ENCODE peak calls at places on chromosome 6, in nine cellular contexts. Q is prostate gland; V is OCI-M1; K is progenitor cell of endocrine pancreas; H is Kasumi-1; I is LNCaP clone FGC; M is NCI-H2171 treated with DMSO at 0.1 percent for 48 hours; Z is stimulated activated CD4-positive, alpha-beta T cell treated with anti-CD3 and anti-CD28 coated beads, Interleukin-12 subunit alpha, Interleukin-12 subunit beta, amount 100 ng/mL, for 48 hours; B is AG04450. W is an unnamed sample.

GRCh38 chr6:166633732-166634535 is 6.9 kb upstream of the RPS6KA2 start:
- DNase-seq in B (no peak), M (no peak), I (no peak), Z (no peak), V (peak), H (no peak), K (no peak), Q (no peak), W (no peak)

GRCh38 chr6:30955367-30956042 is 14.7 kb downstream of the MUCL3 start:
- DNase-seq in B (no peak), K (peak), H (peak), M (peak), Q (no peak), V (peak), Z (peak), I (no peak), W (peak)

GRCh38 chr6:170175644-170176620 is 114.9 kb downstream of the DLL1 start:
- DNase-seq in Q (peak), Z (no peak), V (no peak), I (no peak), K (no peak), B (no peak), H (no peak), M (no peak), W (no peak)

GRCh38 chr6:24720131-24720603 is 1.2 kb upstream of the C6orf62 start:
- DNase-seq in Z (peak), K (peak), B (no peak), M (peak), Q (peak), V (peak), H (no peak), I (no peak), W (peak)

GRCh38 chr6:52547647-52548352 is 29.1 kb downstream of the TRAM2 start:
- DNase-seq in I (no peak), K (no peak), Q (no peak), V (peak), Z (no peak), H (no peak), M (no peak), B (no peak), W (no peak)

GRCh38 chr6:125363360-125364121 is 61.8 kb upstream of the HDDC2 start:
- DNase-seq in H (no peak), B (no peak), V (no peak), I (no peak), Q (no peak), K (peak), M (peak), Z (no peak), W (no peak)

GRCh38 chr6:52389626-52390360 is 27.8 kb downstream of the PAQR8 start:
- DNase-seq in I (peak), Q (peak), K (no peak), V (peak), H (peak), Z (no peak), B (no peak), M (peak), W (no peak)

GRCh38 chr6:24935753-24936152 is at the start of gene RIPOR2:
- DNase-seq in H (peak), V (no peak), I (no peak), K (no peak), M (no peak), Z (no peak), B (no peak), Q (no peak), W (no peak)

GRCh38 chr6:3077430-3077829 is 9.1 kb downstream of the RIPK1 start:
- DNase-seq in K (no peak), V (no peak), M (no peak), B (no peak), H (no peak), Q (no peak), Z (no peak), I (no peak), W (no peak)

GRCh38 chr6:167898673-167899311 is 72.1 kb downstream of the AFDN start:
- DNase-seq in B (peak), K (no peak), V (peak), H (peak), Z (no peak), M (peak), I (no peak), Q (no peak), W (no peak)

GRCh38 chr6:24907959-24908358 is 27.8 kb downstream of the RIPOR2 start:
- DNase-seq in K (no peak), I (no peak), V (no peak), B (no peak), Q (no peak), H (no peak), Z (no peak), M (peak), W (no peak)

GRCh38 chr6:34664270-34664971 is 32.1 kb downstream of the ILRUN start:
- DNase-seq in Q (no peak), K (no peak), M (no peak), H (peak), I (no peak), Z (no peak), B (no peak), V (peak), W (no peak)

GRCh38 chr6:117381749-117382148 is 44.0 kb downstream of the ROS1 start:
- DNase-seq in H (no peak), B (no peak), I (no peak), Q (no peak), M (no peak), V (peak), K (no peak), Z (no peak), W (no peak)

GRCh38 chr6:49906511-49906910 is 40.2 kb upstream of the CRISP1 start:
- DNase-seq in M (peak), Q (peak), K (no peak), V (no peak), H (no peak), B (no peak), I (peak), Z (no peak), W (no peak)

GRCh38 chr6:17986656-17987575 is 519 bp downstream of the KIF13A start:
- DNase-seq in M (peak), K (peak), V (peak), Z (no peak), Q (peak), H (peak), B (no peak), I (no peak), W (peak)

GRCh38 chr6:144951730-144952437 is 666.7 kb downstream of the UTRN start:
- DNase-seq in H (no peak), K (no peak), M (no peak), I (no peak), B (no peak), V (no peak), Z (no peak), Q (no peak), W (no peak)

GRCh38 chr6:169962604-169963469 is 211.4 kb downstream of the ERMARD start:
- DNase-seq in M (no peak), H (no peak), Q (no peak), K (no peak), V (no peak), Z (no peak), I (no peak), B (no peak), W (no peak)

GRCh38 chr6:87092435-87092834 is 2.5 kb downstream of the CGA start:
- DNase-seq in Z (no peak), I (no peak), K (no peak), B (no peak), Q (no peak), V (no peak), M (no peak), H (no peak), W (no peak)

GRCh38 chr6:147227770-147228320 is 23.6 kb downstream of the STXBP5 start:
- DNase-seq in I (no peak), Q (no peak), K (no peak), Z (no peak), B (no peak), M (no peak), V (peak), H (peak), W (no peak)

GRCh38 chr6:89035252-89036106 is 45.1 kb upstream of the PNRC1 start:
- DNase-seq in B (peak), Q (peak), K (no peak), H (no peak), Z (no peak), M (no peak), V (peak), I (no peak), W (no peak)

GRCh38 chr6:136538836-136539235 is 11.4 kb downstream of the MAP7 start:
- DNase-seq in Q (no peak), H (no peak), I (no peak), Z (no peak), K (no peak), M (no peak), V (no peak), B (no peak), W (no peak)

GRCh38 chr6:1917628-1918371 is 308.1 kb downstream of the FOXC1 start:
- DNase-seq in V (no peak), K (no peak), H (peak), I (no peak), Z (peak), B (peak), M (no peak), Q (no peak), W (no peak)

GRCh38 chr6:75143186-75143585 is 62.7 kb downstream of the COL12A1 start:
- DNase-seq in I (no peak), B (peak), H (no peak), Z (no peak), Q (no peak), K (no peak), V (no peak), M (no peak), W (no peak)

GRCh38 chr6:30897882-30898281 is 10.1 kb upstream of the GTF2H4 start:
- DNase-seq in V (no peak), M (no peak), Z (no peak), B (no peak), K (no peak), I (no peak), Q (no peak), H (no peak), W (no peak)

GRCh38 chr6:100464910-100465700 is at the start of gene SIM1:
- DNase-seq in V (peak), I (no peak), Z (no peak), K (peak), Q (no peak), H (peak), M (no peak), B (no peak), W (no peak)

GRCh38 chr6:56259682-56260081 is 12.3 kb upstream of the COL21A1 start:
- DNase-seq in H (no peak), Z (no peak), M (peak), B (no peak), V (no peak), Q (no peak), K (no peak), I (peak), W (no peak)

GRCh38 chr6:36422714-36423100 is 19.9 kb downstream of the PXT1 start:
- DNase-seq in V (no peak), Q (no peak), B (no peak), I (no peak), K (no peak), H (no peak), M (no peak), Z (no peak), W (no peak)

GRCh38 chr6:21953831-21954801 is 342.7 kb downstream of the PRL start:
- DNase-seq in Q (peak), V (peak), B (peak), K (no peak), M (peak), H (peak), I (peak), Z (no peak), W (no peak)

GRCh38 chr6:152815230-152815922 is 64.8 kb downstream of the VIP start:
- DNase-seq in K (no peak), B (no peak), V (no peak), M (no peak), I (no peak), H (no peak), Q (no peak), Z (no peak), W (no peak)

GRCh38 chr6:6600865-6601264 is 12.3 kb downstream of the LY86 start:
- DNase-seq in K (no peak), H (no peak), B (no peak), M (peak), V (no peak), Q (no peak), Z (no peak), I (no peak), W (no peak)

GRCh38 chr6:84791233-84791632 is 26.8 kb upstream of the TBX18 start:
- DNase-seq in V (peak), Z (no peak), I (no peak), Q (no peak), M (no peak), K (no peak), B (no peak), H (peak), W (no peak)

GRCh38 chr6:15296735-15297134 is 50.9 kb downstream of the JARID2 start:
- DNase-seq in B (no peak), V (peak), I (no peak), H (peak), Q (no peak), K (no peak), Z (no peak), M (no peak), W (no peak)

GRCh38 chr6:144578385-144579350 is 293.5 kb downstream of the UTRN start:
- DNase-seq in Q (no peak), I (no peak), H (no peak), M (no peak), K (no peak), B (no peak), Z (no peak), V (peak), W (no peak)

GRCh38 chr6:74814440-74814839 is 391.4 kb downstream of the COL12A1 start:
- DNase-seq in Q (no peak), Z (no peak), H (no peak), V (no peak), K (no peak), B (no peak), M (no peak), I (no peak), W (no peak)

GRCh38 chr6:51553246-51554015 is 534.0 kb downstream of the PKHD1 start:
- DNase-seq in H (no peak), V (no peak), I (no peak), K (no peak), Z (no peak), B (no peak), Q (no peak), M (no peak), W (no peak)

W was measured in caudate nucleus.